ENCODE peak calls at places on chromosomes 2 and 18, in nine cellular contexts. One of them, this sample, is unnamed.

GRCh38 chr2:123769001-123769400 is 256.1 kb upstream of the CNTNAP5 start:
- DNase-seq in RWPE1: no peak
- DNase-seq in HFFc6: no peak
- DNase-seq in progenitor cell of endocrine pancreas: no peak
- DNase-seq in GM13977: no peak
- DNase-seq in mammary epithelial cell: no peak
- DNase-seq in spleen: no peak
- DNase-seq in foreskin fibroblast: no peak
- DNase-seq in CD8-positive, alpha-beta T cell: no peak
- DNase-seq in this sample: no peak

GRCh38 chr2:43840961-43841360 is 2.2 kb downstream of the ABCG8 start:
- DNase-seq in spleen: no peak
- DNase-seq in progenitor cell of endocrine pancreas: no peak
- DNase-seq in RWPE1: no peak
- DNase-seq in mammary epithelial cell: peak
- DNase-seq in CD8-positive, alpha-beta T cell: no peak
- DNase-seq in foreskin fibroblast: no peak
- DNase-seq in HFFc6: no peak
- DNase-seq in GM13977: peak
- DNase-seq in this sample: peak

GRCh38 chr2:99949963-99950362 is 192.4 kb downstream of the AFF3 start:
- DNase-seq in spleen: no peak
- DNase-seq in RWPE1: no peak
- DNase-seq in mammary epithelial cell: no peak
- DNase-seq in HFFc6: no peak
- DNase-seq in foreskin fibroblast: no peak
- DNase-seq in GM13977: no peak
- DNase-seq in progenitor cell of endocrine pancreas: no peak
- DNase-seq in CD8-positive, alpha-beta T cell: no peak
- DNase-seq in this sample: no peak

GRCh38 chr2:88932677-88933076 is 241.2 kb downstream of the RPIA start:
- DNase-seq in progenitor cell of endocrine pancreas: no peak
- DNase-seq in spleen: no peak
- DNase-seq in mammary epithelial cell: no peak
- DNase-seq in HFFc6: no peak
- DNase-seq in foreskin fibroblast: no peak
- DNase-seq in GM13977: no peak
- DNase-seq in CD8-positive, alpha-beta T cell: no peak
- DNase-seq in RWPE1: no peak
- DNase-seq in this sample: no peak

GRCh38 chr2:38771632-38772031 is 6.4 kb upstream of the GEMIN6 start:
- DNase-seq in spleen: no peak
- DNase-seq in progenitor cell of endocrine pancreas: no peak
- DNase-seq in CD8-positive, alpha-beta T cell: no peak
- DNase-seq in foreskin fibroblast: peak
- DNase-seq in HFFc6: peak
- DNase-seq in GM13977: no peak
- DNase-seq in mammary epithelial cell: no peak
- DNase-seq in RWPE1: no peak
- DNase-seq in this sample: no peak

GRCh38 chr2:221750317-221750716 is 178.2 kb upstream of the EPHA4 start:
- DNase-seq in RWPE1: no peak
- DNase-seq in progenitor cell of endocrine pancreas: no peak
- DNase-seq in GM13977: no peak
- DNase-seq in foreskin fibroblast: no peak
- DNase-seq in mammary epithelial cell: no peak
- DNase-seq in spleen: no peak
- DNase-seq in CD8-positive, alpha-beta T cell: no peak
- DNase-seq in HFFc6: no peak
- DNase-seq in this sample: no peak

GRCh38 chr2:186551323-186552050 is 38.4 kb upstream of the ITGAV start:
- DNase-seq in RWPE1: no peak
- DNase-seq in progenitor cell of endocrine pancreas: no peak
- DNase-seq in HFFc6: no peak
- DNase-seq in foreskin fibroblast: no peak
- DNase-seq in CD8-positive, alpha-beta T cell: no peak
- DNase-seq in GM13977: no peak
- DNase-seq in mammary epithelial cell: no peak
- DNase-seq in spleen: no peak
- DNase-seq in this sample: no peak

GRCh38 chr2:130156624-130157004 is 11.7 kb upstream of the CCDC74B start:
- DNase-seq in RWPE1: no peak
- DNase-seq in CD8-positive, alpha-beta T cell: no peak
- DNase-seq in GM13977: no peak
- DNase-seq in mammary epithelial cell: no peak
- DNase-seq in foreskin fibroblast: no peak
- DNase-seq in spleen: peak
- DNase-seq in progenitor cell of endocrine pancreas: no peak
- DNase-seq in HFFc6: no peak
- DNase-seq in this sample: no peak

GRCh38 chr2:72920317-72921087 is 3.2 kb downstream of the EMX1 start:
- DNase-seq in GM13977: peak
- DNase-seq in foreskin fibroblast: no peak
- DNase-seq in spleen: no peak
- DNase-seq in progenitor cell of endocrine pancreas: no peak
- DNase-seq in CD8-positive, alpha-beta T cell: no peak
- DNase-seq in mammary epithelial cell: no peak
- DNase-seq in HFFc6: no peak
- DNase-seq in RWPE1: no peak
- DNase-seq in this sample: peak

GRCh38 chr2:216519154-216519762 is 20.6 kb downstream of the RPL37A start:
- DNase-seq in spleen: no peak
- DNase-seq in mammary epithelial cell: peak
- DNase-seq in foreskin fibroblast: peak
- DNase-seq in GM13977: peak
- DNase-seq in CD8-positive, alpha-beta T cell: peak
- DNase-seq in RWPE1: peak
- DNase-seq in progenitor cell of endocrine pancreas: peak
- DNase-seq in HFFc6: peak
- DNase-seq in this sample: peak

GRCh38 chr2:159797468-159798375 is at the start of gene CD302:
- DNase-seq in HFFc6: no peak
- DNase-seq in foreskin fibroblast: peak
- DNase-seq in RWPE1: peak
- DNase-seq in progenitor cell of endocrine pancreas: peak
- DNase-seq in GM13977: peak
- DNase-seq in spleen: peak
- DNase-seq in mammary epithelial cell: peak
- DNase-seq in CD8-positive, alpha-beta T cell: peak
- DNase-seq in this sample: peak

GRCh38 chr2:204669386-204669785 is 124.1 kb downstream of the PARD3B start:
- DNase-seq in CD8-positive, alpha-beta T cell: no peak
- DNase-seq in RWPE1: no peak
- DNase-seq in spleen: no peak
- DNase-seq in foreskin fibroblast: no peak
- DNase-seq in GM13977: no peak
- DNase-seq in mammary epithelial cell: no peak
- DNase-seq in HFFc6: no peak
- DNase-seq in progenitor cell of endocrine pancreas: no peak
- DNase-seq in this sample: no peak

GRCh38 chr2:39920318-39920775 is 141.3 kb upstream of the THUMPD2 start:
- DNase-seq in foreskin fibroblast: no peak
- DNase-seq in progenitor cell of endocrine pancreas: no peak
- DNase-seq in GM13977: no peak
- DNase-seq in CD8-positive, alpha-beta T cell: no peak
- DNase-seq in HFFc6: no peak
- DNase-seq in mammary epithelial cell: no peak
- DNase-seq in RWPE1: no peak
- DNase-seq in spleen: peak
- DNase-seq in this sample: no peak

GRCh38 chr2:224178085-224178484 is 139.0 kb upstream of the SERPINE2 start:
- DNase-seq in CD8-positive, alpha-beta T cell: no peak
- DNase-seq in HFFc6: no peak
- DNase-seq in GM13977: no peak
- DNase-seq in mammary epithelial cell: peak
- DNase-seq in RWPE1: peak
- DNase-seq in foreskin fibroblast: no peak
- DNase-seq in spleen: no peak
- DNase-seq in progenitor cell of endocrine pancreas: no peak
- DNase-seq in this sample: no peak

DNA sequence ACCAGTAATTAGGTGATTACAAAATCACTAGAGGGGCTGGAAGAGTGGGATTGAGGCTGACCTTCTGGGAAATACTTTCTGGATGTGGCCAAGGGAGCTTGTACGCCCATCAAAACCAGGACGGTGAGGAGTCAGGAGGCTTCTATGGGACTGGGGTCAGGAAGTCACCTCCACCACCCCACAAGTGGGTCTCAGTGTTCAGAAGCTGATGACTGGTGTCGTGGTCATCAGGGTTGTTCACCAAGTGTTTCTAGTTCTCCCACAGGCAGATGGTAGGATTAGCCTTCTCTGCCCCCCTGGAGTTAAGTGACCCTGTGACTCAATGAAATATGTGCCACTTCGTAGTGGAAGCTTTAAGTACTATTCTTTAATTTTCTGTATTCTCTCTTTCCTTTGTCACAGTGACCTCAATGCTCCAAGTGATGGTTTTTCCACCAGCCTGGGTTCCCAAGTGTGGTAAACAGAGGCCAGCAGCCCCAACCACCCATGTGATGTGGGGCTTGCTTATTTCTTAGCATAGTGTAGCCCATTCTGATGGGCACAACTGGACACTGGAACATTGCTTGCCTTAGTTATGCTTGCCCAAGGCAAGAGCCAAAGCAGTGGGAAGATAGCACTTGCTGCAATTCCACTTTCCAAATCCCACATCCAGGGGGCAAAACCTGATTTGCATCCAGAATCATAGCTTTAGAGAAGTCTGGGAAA is 258.8 kb downstream of the CYP26B1 start:
- DNase-seq in GM13977: no peak
- DNase-seq in HFFc6: peak
- DNase-seq in progenitor cell of endocrine pancreas: no peak
- DNase-seq in mammary epithelial cell: no peak
- DNase-seq in CD8-positive, alpha-beta T cell: no peak
- DNase-seq in foreskin fibroblast: peak
- DNase-seq in spleen: no peak
- DNase-seq in RWPE1: no peak
- DNase-seq in this sample: no peak
- TF ChIP-seq CTCF in GM13977: no peak
- TF ChIP-seq CTCF in HFFc6: no peak
- TF ChIP-seq CTCF in progenitor cell of endocrine pancreas: no peak
- TF ChIP-seq CTCF in mammary epithelial cell: no peak
- TF ChIP-seq CTCF in CD8-positive, alpha-beta T cell: no peak
- TF ChIP-seq CTCF in foreskin fibroblast: no peak
- TF ChIP-seq CTCF in spleen: no peak
- TF ChIP-seq CTCF in RWPE1: no peak
- TF ChIP-seq CTCF in this sample: no peak

GRCh38 chr18:21448301-21448700 is 152.2 kb downstream of the ESCO1 start:
- DNase-seq in progenitor cell of endocrine pancreas: no peak
- DNase-seq in RWPE1: no peak
- DNase-seq in spleen: no peak
- DNase-seq in GM13977: no peak
- DNase-seq in HFFc6: no peak
- DNase-seq in CD8-positive, alpha-beta T cell: no peak
- DNase-seq in foreskin fibroblast: no peak
- DNase-seq in mammary epithelial cell: no peak
- DNase-seq in this sample: no peak

GRCh38 chr18:21449367-21450250 is 150.9 kb downstream of the ESCO1 start:
- DNase-seq in GM13977: no peak
- DNase-seq in foreskin fibroblast: no peak
- DNase-seq in CD8-positive, alpha-beta T cell: no peak
- DNase-seq in spleen: no peak
- DNase-seq in mammary epithelial cell: no peak
- DNase-seq in RWPE1: no peak
- DNase-seq in progenitor cell of endocrine pancreas: no peak
- DNase-seq in HFFc6: no peak
- DNase-seq in this sample: no peak

GRCh38 chr18:21441670-21442069 is 158.8 kb downstream of the ESCO1 start:
- DNase-seq in progenitor cell of endocrine pancreas: no peak
- DNase-seq in HFFc6: no peak
- DNase-seq in mammary epithelial cell: no peak
- DNase-seq in foreskin fibroblast: no peak
- DNase-seq in spleen: no peak
- DNase-seq in GM13977: no peak
- DNase-seq in CD8-positive, alpha-beta T cell: no peak
- DNase-seq in RWPE1: no peak
- DNase-seq in this sample: no peak

GRCh38 chr18:21443776-21444464 is 156.6 kb downstream of the ESCO1 start:
- DNase-seq in RWPE1: no peak
- DNase-seq in progenitor cell of endocrine pancreas: no peak
- DNase-seq in foreskin fibroblast: no peak
- DNase-seq in GM13977: no peak
- DNase-seq in mammary epithelial cell: no peak
- DNase-seq in HFFc6: no peak
- DNase-seq in spleen: no peak
- DNase-seq in CD8-positive, alpha-beta T cell: no peak
- DNase-seq in this sample: no peak

GRCh38 chr18:21444465-21445023 is 156.0 kb downstream of the ESCO1 start:
- DNase-seq in spleen: no peak
- DNase-seq in CD8-positive, alpha-beta T cell: no peak
- DNase-seq in mammary epithelial cell: peak
- DNase-seq in GM13977: peak
- DNase-seq in progenitor cell of endocrine pancreas: no peak
- DNase-seq in foreskin fibroblast: no peak
- DNase-seq in RWPE1: peak
- DNase-seq in HFFc6: peak
- DNase-seq in this sample: peak
- TF ChIP-seq CTCF in spleen: peak
- TF ChIP-seq CTCF in CD8-positive, alpha-beta T cell: no peak
- TF ChIP-seq CTCF in mammary epithelial cell: peak
- TF ChIP-seq CTCF in GM13977: peak
- TF ChIP-seq CTCF in progenitor cell of endocrine pancreas: peak
- TF ChIP-seq CTCF in foreskin fibroblast: peak
- TF ChIP-seq CTCF in RWPE1: peak
- TF ChIP-seq CTCF in HFFc6: peak
- TF ChIP-seq CTCF in this sample: peak

GRCh38 chr2:20677301-20678176 is 10.6 kb downstream of the GDF7 start:
- DNase-seq in progenitor cell of endocrine pancreas: no peak
- DNase-seq in foreskin fibroblast: no peak
- DNase-seq in GM13977: peak
- DNase-seq in spleen: no peak
- DNase-seq in RWPE1: no peak
- DNase-seq in mammary epithelial cell: no peak
- DNase-seq in CD8-positive, alpha-beta T cell: no peak
- DNase-seq in HFFc6: no peak
- DNase-seq in this sample: no peak
- TF ChIP-seq CTCF in progenitor cell of endocrine pancreas: peak
- TF ChIP-seq CTCF in foreskin fibroblast: no peak
- TF ChIP-seq CTCF in GM13977: peak
- TF ChIP-seq CTCF in spleen: no peak
- TF ChIP-seq CTCF in RWPE1: peak
- TF ChIP-seq CTCF in mammary epithelial cell: no peak
- TF ChIP-seq CTCF in CD8-positive, alpha-beta T cell: no peak
- TF ChIP-seq CTCF in HFFc6: peak
- TF ChIP-seq CTCF in this sample: no peak

GRCh38 chr2:179602452-179602851 is 259.0 kb downstream of the ZNF385B start:
- DNase-seq in RWPE1: no peak
- DNase-seq in CD8-positive, alpha-beta T cell: no peak
- DNase-seq in mammary epithelial cell: no peak
- DNase-seq in foreskin fibroblast: no peak
- DNase-seq in GM13977: no peak
- DNase-seq in progenitor cell of endocrine pancreas: no peak
- DNase-seq in HFFc6: no peak
- DNase-seq in spleen: no peak
- DNase-seq in this sample: no peak
- TF ChIP-seq CTCF in RWPE1: no peak
- TF ChIP-seq CTCF in CD8-positive, alpha-beta T cell: no peak
- TF ChIP-seq CTCF in mammary epithelial cell: no peak
- TF ChIP-seq CTCF in foreskin fibroblast: no peak
- TF ChIP-seq CTCF in GM13977: no peak
- TF ChIP-seq CTCF in progenitor cell of endocrine pancreas: no peak
- TF ChIP-seq CTCF in HFFc6: no peak
- TF ChIP-seq CTCF in spleen: no peak
- TF ChIP-seq CTCF in this sample: no peak